ENCODE peak calls at places on chromosomes 5 and 9, in four cellular contexts. Z, J, A and R are unnamed samples. For H3K36me3, the result is how much of the 10 kb centered on the place peaks cover.

GRCh38 chr5:40587284-40587882 is 92.3 kb upstream of the PTGER4 start:
- DNase-seq in J (no peak), Z (no peak), A (no peak), R (no peak)

GRCh38 chr5:176716320-176716719 is 69.0 kb downstream of the TSPAN17 start:
- DNase-seq in Z (no peak), A (no peak), J (no peak), R (no peak)

GRCh38 chr5:157516016-157516415 is 56.0 kb downstream of the NIPAL4 start:
- DNase-seq in J (peak), A (no peak), Z (no peak), R (no peak)

GRCh38 chr5:179243333-179243732 is 101.9 kb downstream of the ADAMTS2 start:
- DNase-seq in Z (no peak), J (no peak), A (no peak), R (no peak)

GRCh38 chr9:134342746-134343115 is 16.5 kb downstream of the RXRA start:
- DNase-seq in J (no peak), A (no peak), Z (no peak), R (no peak)

GRCh38 chr9:132877818-132878694 is at the start of gene AK8:
- DNase-seq in A (peak), Z (peak), J (peak), R (peak)

GRCh38 chr5:130978475-130978874 is 186.6 kb downstream of the HINT1 start:
- DNase-seq in J (no peak), Z (no peak), A (no peak), R (no peak)

GRCh38 chr9:97297889-97298288 is 9.6 kb upstream of the CCDC180 start:
- DNase-seq in A (no peak), J (no peak), Z (no peak), R (no peak)

GRCh38 chr9:87336407-87336806 is 161.3 kb upstream of the DAPK1 start:
- DNase-seq in Z (no peak), J (no peak), A (no peak), R (no peak)

GRCh38 chr5:125342938-125343401 is 596.5 kb upstream of the ZNF608 start:
- DNase-seq in A (no peak), Z (no peak), J (no peak), R (no peak)

DNA sequence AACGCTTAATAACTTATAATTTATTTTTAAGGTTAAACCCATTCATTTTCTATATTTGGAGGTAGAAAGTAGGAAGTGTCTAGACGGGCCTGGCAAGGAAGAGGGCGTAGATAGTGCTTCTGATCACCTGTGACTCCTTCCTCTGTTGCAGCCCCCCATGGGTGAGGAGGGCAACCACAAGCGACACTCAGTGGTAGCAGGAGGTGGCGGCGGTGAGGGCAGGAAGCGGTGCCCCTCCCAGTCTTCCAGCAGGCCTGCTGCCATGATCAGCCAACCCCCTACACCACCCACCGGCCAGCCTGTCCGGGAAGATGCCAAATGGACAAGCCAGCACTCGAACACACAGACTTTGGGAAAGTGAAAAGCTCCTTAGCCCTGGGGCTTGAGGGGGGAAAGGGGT is 36.7 kb downstream of the FAXDC2 start:
- DNase-seq in J (no peak), A (no peak), Z (no peak), R (no peak)
- H3K36me3 ChIP-seq in J (under half), A (under half), Z (half or more), R (under half)

DNA sequence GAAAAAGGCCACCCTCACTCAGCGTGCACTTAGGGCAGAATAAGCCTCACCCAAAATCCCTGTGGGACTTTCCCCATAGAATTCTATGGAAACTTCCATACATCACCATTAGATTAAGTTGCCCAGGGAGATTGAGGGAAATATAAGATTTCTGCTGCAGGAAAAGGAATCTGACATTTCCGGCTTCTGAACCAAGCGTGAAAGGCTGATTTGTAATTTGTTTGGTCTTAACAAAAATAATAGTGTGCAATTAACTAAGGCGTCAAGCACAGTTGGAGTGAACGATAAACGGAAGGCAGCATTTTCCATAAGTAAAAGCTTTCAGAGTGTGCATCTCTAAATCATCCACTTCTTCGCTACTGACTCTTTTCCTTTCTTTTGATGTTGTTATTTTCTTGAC is 14.0 kb downstream of the UBE2QL1 start:
- DNase-seq in J (no peak), A (no peak), Z (no peak), R (no peak)
- H3K36me3 ChIP-seq in J (under half), A (under half), Z (under half), R (under half)

DNA sequence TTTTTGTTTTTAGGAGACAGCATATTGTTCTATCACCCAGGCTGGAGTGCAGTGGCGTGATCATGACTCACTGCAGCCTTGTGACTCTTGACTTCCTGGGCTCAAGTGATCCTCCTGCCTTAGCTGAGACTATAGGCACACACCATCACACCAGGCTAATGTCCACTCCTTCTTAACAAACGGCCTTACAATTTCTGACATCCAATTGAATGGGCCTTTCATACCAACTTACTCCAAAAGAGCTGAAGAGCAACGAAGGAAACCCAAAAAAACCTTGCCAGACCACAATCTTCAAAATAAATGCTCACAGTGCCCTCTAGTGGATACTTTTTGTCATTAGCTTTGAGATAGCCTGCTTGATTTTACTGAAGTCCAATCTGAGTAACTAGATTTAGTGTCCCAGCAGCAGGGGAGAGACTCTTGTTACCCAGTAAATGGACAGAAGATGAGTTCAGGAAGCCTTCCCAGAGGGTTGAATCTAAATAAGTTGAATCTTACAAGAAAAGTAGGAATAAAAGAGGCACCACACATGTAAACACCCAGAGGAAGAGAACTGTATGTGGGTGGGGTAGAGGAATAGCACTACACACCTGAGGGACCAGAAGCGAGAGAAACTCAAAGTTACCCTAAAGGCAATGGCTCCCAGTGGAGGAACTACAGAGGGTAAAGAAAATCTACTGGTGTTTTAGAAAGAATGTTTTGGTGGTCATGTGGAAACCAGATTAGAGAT is 9.3 kb downstream of the ZNF622 start:
- DNase-seq in A (no peak), Z (peak), J (peak), R (peak)
- H3K36me3 ChIP-seq in A (under half), Z (half or more), J (under half), R (under half)

GRCh38 chr5:33470544-33470943 is 29.8 kb downstream of the TARS1 start:
- DNase-seq in J (no peak), Z (no peak), A (no peak), R (no peak)
- H3K36me3 ChIP-seq in J (under half), Z (half or more), A (under half), R (under half)

DNA sequence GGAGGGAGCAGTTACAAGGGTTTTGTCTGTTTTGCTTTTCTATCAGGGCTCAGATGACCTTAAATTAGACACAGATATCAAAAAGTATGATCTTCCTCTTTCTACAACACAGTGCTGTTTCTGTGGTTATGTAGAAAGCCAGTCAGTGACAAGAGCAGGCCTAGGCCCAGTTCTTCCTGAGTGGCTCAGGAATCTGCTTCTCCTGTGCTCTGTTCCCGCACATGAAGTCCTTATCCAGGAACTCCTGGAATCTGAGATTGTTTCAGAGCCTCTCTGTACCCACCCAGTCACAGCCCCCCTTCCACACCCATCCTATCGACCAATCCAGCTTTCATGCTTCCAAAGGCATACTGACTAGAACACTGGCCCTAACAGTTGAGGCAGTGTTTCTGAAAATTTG is 40.4 kb upstream of the SMU1 start:
- DNase-seq in Z (no peak), J (no peak), A (no peak), R (peak)
- H3K36me3 ChIP-seq in Z (half or more), J (under half), A (under half), R (under half)

DNA sequence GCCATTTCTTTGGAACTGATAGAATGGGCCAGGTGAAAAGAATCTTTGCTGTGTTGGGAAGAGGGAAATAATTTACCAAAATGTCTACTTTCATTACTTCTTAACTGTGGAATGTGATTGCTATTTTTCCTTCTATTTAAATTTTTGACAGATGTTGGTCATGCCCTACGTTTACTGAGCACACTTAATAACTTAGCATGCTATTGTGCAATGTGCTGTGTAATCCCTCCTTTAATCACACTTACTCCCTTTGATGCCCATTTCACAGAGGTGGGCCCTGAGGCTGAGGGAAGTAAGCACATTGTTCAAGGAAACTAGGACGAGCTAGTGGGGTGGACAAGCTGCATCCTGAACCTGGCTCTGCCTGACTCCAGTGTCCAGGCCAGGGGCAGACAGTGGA is 47.8 kb upstream of the INSYN2B start:
- DNase-seq in J (no peak), Z (no peak), A (no peak), R (no peak)
- H3K36me3 ChIP-seq in J (under half), Z (under half), A (under half), R (under half)

GRCh38 chr5:87408219-87408618 is 4.5 kb downstream of the CCNH start:
- DNase-seq in Z (no peak), J (no peak), A (no peak), R (no peak)

GRCh38 chr5:87403409-87403808 is 9.3 kb downstream of the CCNH start:
- DNase-seq in Z (no peak), J (no peak), A (no peak), R (no peak)

GRCh38 chr5:87403899-87404298 is 8.8 kb downstream of the CCNH start:
- DNase-seq in A (no peak), J (no peak), Z (no peak), R (no peak)

GRCh38 chr5:87404359-87404758 is 8.4 kb downstream of the CCNH start:
- DNase-seq in J (no peak), A (no peak), Z (no peak), R (no peak)

DNA sequence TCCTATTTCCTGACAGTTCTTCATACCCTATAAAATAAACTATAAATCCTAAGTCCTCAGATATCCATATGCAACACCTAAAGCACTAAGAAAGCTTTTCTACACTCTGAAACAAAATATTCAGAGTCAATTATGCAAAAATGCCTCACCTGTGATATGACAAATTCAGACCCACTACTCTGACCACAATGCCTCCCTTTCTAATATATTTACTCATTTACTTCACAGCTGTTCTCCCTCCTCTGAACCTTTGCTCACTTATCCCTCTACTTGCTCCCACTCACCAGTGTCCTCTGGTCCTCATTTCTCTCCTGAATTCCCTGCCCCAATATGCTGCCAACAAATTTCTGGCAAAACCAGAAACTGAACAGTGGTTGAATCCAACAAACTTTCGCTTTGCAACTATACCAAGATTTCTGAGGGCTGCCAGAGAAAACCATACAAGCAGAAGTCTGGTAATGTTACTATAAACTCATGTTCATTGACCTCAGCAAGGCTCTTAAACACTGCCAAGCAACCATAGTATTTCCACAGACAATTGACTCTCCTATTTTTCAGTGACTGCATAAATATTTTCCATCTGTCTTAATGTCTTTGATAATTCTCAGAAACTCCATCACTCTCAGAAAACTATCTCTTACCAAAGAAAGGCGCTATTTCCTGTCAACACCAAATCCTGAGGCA is 7.1 kb downstream of the CCNH start:
- DNase-seq in A (no peak), J (no peak), Z (no peak), R (no peak)
- H3K36me3 ChIP-seq in A (under half), J (under half), Z (half or more), R (under half)

GRCh38 chr9:71719088-71719487 is 49.2 kb downstream of the CEMIP2 start:
- DNase-seq in A (no peak), J (no peak), Z (no peak), R (no peak)
- H3K36me3 ChIP-seq in A (under half), J (under half), Z (under half), R (under half)